ENCODE peak calls at places on chromosomes 7 and 10, in four cellular contexts. U is EL, D is DMS 273 treated with DMSO at 0.1 percent for 48 hours, I is HuH-7.5. N is an unnamed sample.
A peak's percentile ranks its signal among the peaks of the same experiment; 100 is the strongest.

GRCh38 chr7:122532406-122533269 is 166.3 kb downstream of the RNF133 start:
- DNase-seq in I (no peak), U (peak; percentile 2), D (no peak), N (peak; percentile 4)

GRCh38 chr7:131724776-131725345 is 168.4 kb upstream of the PODXL start:
- DNase-seq in D (no peak), I (no peak), U (no peak), N (no peak)

GRCh38 chr10:101047961-101048892 is 13.6 kb upstream of the KAZALD1 start:
- DNase-seq in D (no peak), I (no peak), U (no peak), N (no peak)

GRCh38 chr7:75906991-75907667 is 7.8 kb upstream of the POR start:
- DNase-seq in U (no peak), I (no peak), D (no peak), N (no peak)

GRCh38 chr7:92794386-92794785 is 42.0 kb downstream of the CDK6 start:
- DNase-seq in D (peak; percentile 85), U (no peak), I (no peak), N (peak; percentile 34)

GRCh38 chr10:50384839-50385238 is 133.5 kb upstream of the ASAH2 start:
- DNase-seq in U (no peak), D (no peak), I (no peak), N (no peak)

GRCh38 chr7:24152356-24152755 is 131.6 kb upstream of the NPY start:
- DNase-seq in I (no peak), U (no peak), D (no peak), N (no peak)

GRCh38 chr7:13946181-13946580 is 43.3 kb downstream of the ETV1 start:
- DNase-seq in I (no peak), D (no peak), U (peak; percentile 34), N (peak; percentile 22)

GRCh38 chr10:58400609-58401008 is 15.4 kb downstream of the TFAM start:
- DNase-seq in I (no peak), D (no peak), U (peak; percentile 47), N (no peak)

GRCh38 chr10:111756541-111757061 is 427.0 kb downstream of the GPAM start:
- DNase-seq in U (peak; percentile 2), D (no peak), I (peak; percentile 15), N (peak; percentile 89)

GRCh38 chr7:7257899-7258692 is 75.8 kb downstream of the C1GALT1 start:
- DNase-seq in U (no peak), D (no peak), I (no peak), N (no peak)